ENCODE peak calls at places on chromosomes 16 and 17, in seven cellular contexts. F, Y, I, R, H, D and C are unnamed samples.

GRCh38 chr17:42287305-42288077 is 807 bp upstream of the STAT5A start:
- DNase-seq in F (peak), Y (no peak), I (peak), R (no peak), H (no peak), D (no peak), C (peak)

GRCh38 chr17:48441231-48441711 is 11.3 kb upstream of the SKAP1 start:
- DNase-seq in F (no peak), Y (no peak), I (no peak), R (no peak), H (no peak), D (no peak), C (no peak)

GRCh38 chr17:45405250-45406086 is 27.2 kb downstream of the ARHGAP27 start:
- DNase-seq in F (no peak), Y (no peak), I (no peak), R (no peak), H (no peak), D (no peak), C (no peak)

GRCh38 chr17:50423553-50424159 is 2.4 kb upstream of the ACSF2 start:
- DNase-seq in F (no peak), Y (peak), I (peak), R (peak), H (peak), D (no peak), C (peak)

GRCh38 chr16:87062569-87063442 is 254.4 kb downstream of the C16orf95 start:
- DNase-seq in F (no peak), Y (no peak), I (peak), R (no peak), H (peak), D (peak), C (peak)

GRCh38 chr17:35548213-35548810 is 10.8 kb upstream of the SLFN12L start:
- DNase-seq in F (no peak), Y (no peak), I (no peak), R (no peak), H (no peak), D (no peak), C (no peak)

GRCh38 chr17:14225153-14226004 is 11.3 kb downstream of the CDRT15 start:
- DNase-seq in F (no peak), Y (no peak), I (no peak), R (no peak), H (no peak), D (no peak), C (no peak)

GRCh38 chr16:11296706-11297491 is 15.8 kb upstream of the PRM1 start:
- DNase-seq in F (no peak), Y (no peak), I (no peak), R (no peak), H (no peak), D (no peak), C (no peak)

GRCh38 chr17:74998783-74999182 is 11.4 kb downstream of the CDR2L start:
- DNase-seq in F (no peak), Y (no peak), I (no peak), R (no peak), H (no peak), D (no peak), C (no peak)

GRCh38 chr17:29176500-29177351 is 3.5 kb downstream of the MYO18A start:
- DNase-seq in F (peak), Y (no peak), I (peak), R (peak), H (no peak), D (no peak), C (peak)

GRCh38 chr17:2691069-2691871 is 20.3 kb downstream of the CLUH start:
- DNase-seq in F (peak), Y (no peak), I (no peak), R (no peak), H (no peak), D (no peak), C (no peak)

GRCh38 chr16:89784409-89784808 is 32.0 kb downstream of the FANCA start:
- DNase-seq in F (no peak), Y (no peak), I (no peak), R (no peak), H (no peak), D (no peak), C (no peak)

GRCh38 chr17:29129731-29130130 is 50.5 kb downstream of the MYO18A start:
- DNase-seq in F (no peak), Y (no peak), I (no peak), R (no peak), H (no peak), D (no peak), C (no peak)

GRCh38 chr16:80369138-80369537 is 171.7 kb upstream of the DYNLRB2 start:
- DNase-seq in F (no peak), Y (no peak), I (no peak), R (no peak), H (no peak), D (no peak), C (no peak)

GRCh38 chr17:64291268-64291851 is 28.3 kb upstream of the TEX2 start:
- DNase-seq in F (no peak), Y (no peak), I (no peak), R (no peak), H (no peak), D (no peak), C (peak)

GRCh38 chr16:3465911-3466584 is 22.6 kb downstream of the NAA60 start:
- DNase-seq in F (no peak), Y (no peak), I (no peak), R (no peak), H (no peak), D (no peak), C (no peak)

GRCh38 chr16:55710466-55710865 is 54.7 kb downstream of the SLC6A2 start:
- DNase-seq in F (no peak), Y (no peak), I (peak), R (no peak), H (no peak), D (no peak), C (peak)

GRCh38 chr16:57187508-57187854 is 1.4 kb downstream of the RSPRY1 start:
- DNase-seq in F (no peak), Y (no peak), I (no peak), R (no peak), H (no peak), D (no peak), C (peak)

GRCh38 chr17:81040791-81041337 is 5.9 kb downstream of the BAIAP2 start:
- DNase-seq in F (no peak), Y (no peak), I (peak), R (no peak), H (no peak), D (no peak), C (peak)

GRCh38 chr16:69465083-69465721 is 40.8 kb downstream of the CYB5B start:
- DNase-seq in F (no peak), Y (no peak), I (peak), R (no peak), H (peak), D (no peak), C (peak)

GRCh38 chr17:66684256-66684655 is 150.7 kb upstream of the CACNG5 start:
- DNase-seq in F (no peak), Y (no peak), I (no peak), R (no peak), H (no peak), D (no peak), C (no peak)

GRCh38 chr16:67016681-67017450 is 12.1 kb upstream of the CBFB start:
- DNase-seq in F (peak), Y (no peak), I (no peak), R (no peak), H (no peak), D (no peak), C (no peak)

GRCh38 chr16:88730632-88731607 is 24.6 kb downstream of the CTU2 start:
- DNase-seq in F (no peak), Y (no peak), I (no peak), R (no peak), H (peak), D (no peak), C (no peak)

GRCh38 chr17:58710948-58711552 is 18.6 kb downstream of the RAD51C start:
- DNase-seq in F (no peak), Y (no peak), I (peak), R (peak), H (peak), D (no peak), C (peak)

GRCh38 chr16:4244254-4244812 is 2.5 kb upstream of the SRL start:
- DNase-seq in F (no peak), Y (peak), I (no peak), R (no peak), H (no peak), D (no peak), C (peak)

GRCh38 chr16:2008009-2008526 is 1.6 kb downstream of the ZNF598 start:
- DNase-seq in F (no peak), Y (no peak), I (peak), R (peak), H (no peak), D (no peak), C (peak)

GRCh38 chr17:43464046-43464445 is 19.7 kb upstream of the DHX8 start:
- DNase-seq in F (no peak), Y (no peak), I (no peak), R (no peak), H (no peak), D (no peak), C (no peak)

GRCh38 chr16:52418206-52418605 is 128.7 kb downstream of the TOX3 start:
- DNase-seq in F (no peak), Y (no peak), I (no peak), R (no peak), H (no peak), D (no peak), C (no peak)

GRCh38 chr17:44707755-44708400 is 587 bp upstream of the DBF4B start:
- DNase-seq in F (no peak), Y (no peak), I (peak), R (no peak), H (no peak), D (no peak), C (peak)

GRCh38 chr16:54933281-54934150 is 2.9 kb downstream of the IRX5 start:
- DNase-seq in F (peak), Y (no peak), I (no peak), R (no peak), H (no peak), D (no peak), C (no peak)

GRCh38 chr17:37708616-37709212 is 36.1 kb downstream of the HNF1B start:
- DNase-seq in F (no peak), Y (no peak), I (no peak), R (no peak), H (no peak), D (no peak), C (no peak)

GRCh38 chr16:80569440-80570105 is 28.8 kb downstream of the DYNLRB2 start:
- DNase-seq in F (no peak), Y (peak), I (peak), R (no peak), H (peak), D (no peak), C (peak)

GRCh38 chr16:57324649-57325223 is 33.8 kb upstream of the CCL22 start:
- DNase-seq in F (no peak), Y (no peak), I (no peak), R (no peak), H (no peak), D (no peak), C (no peak)

GRCh38 chr17:30323262-30323894 is 10.5 kb downstream of the TMIGD1 start:
- DNase-seq in F (no peak), Y (no peak), I (no peak), R (peak), H (no peak), D (no peak), C (no peak)

GRCh38 chr16:18041864-18042834 is 294.4 kb downstream of the NPIPA8 start:
- DNase-seq in F (no peak), Y (no peak), I (no peak), R (no peak), H (no peak), D (no peak), C (no peak)

GRCh38 chr16:49644143-49644460 is 211.8 kb downstream of the ZNF423 start:
- DNase-seq in F (no peak), Y (no peak), I (peak), R (no peak), H (no peak), D (no peak), C (peak)
- TF ChIP-seq CTCF in F (no peak), Y (peak), I (peak), R (no peak), H (peak), D (no peak), C (peak)

GRCh38 chr17:76643553-76644148 is at the start of gene ST6GALNAC1:
- DNase-seq in F (peak), Y (no peak), I (no peak), R (no peak), H (no peak), D (no peak), C (peak)

GRCh38 chr17:76642994-76643393 is 563 bp downstream of the ST6GALNAC1 start:
- DNase-seq in F (no peak), Y (no peak), I (no peak), R (no peak), H (no peak), D (no peak), C (no peak)

GRCh38 chr17:76640550-76641380 is 2.8 kb downstream of the ST6GALNAC1 start:
- DNase-seq in F (no peak), Y (no peak), I (no peak), R (no peak), H (no peak), D (no peak), C (no peak)

GRCh38 chr17:76641501-76641900 is 2.1 kb downstream of the ST6GALNAC1 start:
- DNase-seq in F (no peak), Y (no peak), I (no peak), R (no peak), H (no peak), D (no peak), C (no peak)

DNA sequence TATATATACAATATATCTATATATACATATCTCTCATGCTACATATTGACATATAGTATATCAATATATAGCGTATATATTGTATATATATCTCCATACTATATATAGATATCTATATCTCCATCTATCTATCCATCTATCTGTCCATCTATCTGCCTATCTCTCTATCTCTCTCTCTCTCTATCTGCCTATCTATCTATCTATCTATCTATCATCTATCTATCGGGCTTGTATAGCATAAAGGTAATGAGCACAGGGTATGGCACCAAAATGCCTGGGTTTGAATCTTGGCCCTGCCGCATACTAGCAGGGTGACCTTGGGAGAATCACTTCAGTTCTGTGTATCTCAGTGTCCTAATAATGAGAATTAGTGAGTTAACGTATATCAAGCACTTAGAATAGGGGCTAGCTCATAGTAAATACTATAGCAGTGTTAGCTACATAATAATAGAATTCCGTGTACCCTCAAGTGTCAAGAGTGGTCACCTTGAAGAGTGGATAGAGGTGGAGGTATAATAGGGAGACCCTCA is 1.5 kb downstream of the ST6GALNAC1 start:
- DNase-seq in F (no peak), Y (no peak), I (no peak), R (no peak), H (no peak), D (no peak), C (no peak)
- H3K4me3 ChIP-seq in F (peak), Y (no peak), I (no peak), R (no peak), H (no peak), D (no peak), C (no peak)

GRCh38 chr17:77606865-77607210 is 351.7 kb upstream of the TNRC6C start:
- DNase-seq in F (no peak), Y (no peak), I (no peak), R (no peak), H (no peak), D (no peak), C (no peak)
- TF ChIP-seq CTCF in F (peak), Y (peak), I (no peak), R (no peak), H (peak), D (no peak), C (no peak)

DNA sequence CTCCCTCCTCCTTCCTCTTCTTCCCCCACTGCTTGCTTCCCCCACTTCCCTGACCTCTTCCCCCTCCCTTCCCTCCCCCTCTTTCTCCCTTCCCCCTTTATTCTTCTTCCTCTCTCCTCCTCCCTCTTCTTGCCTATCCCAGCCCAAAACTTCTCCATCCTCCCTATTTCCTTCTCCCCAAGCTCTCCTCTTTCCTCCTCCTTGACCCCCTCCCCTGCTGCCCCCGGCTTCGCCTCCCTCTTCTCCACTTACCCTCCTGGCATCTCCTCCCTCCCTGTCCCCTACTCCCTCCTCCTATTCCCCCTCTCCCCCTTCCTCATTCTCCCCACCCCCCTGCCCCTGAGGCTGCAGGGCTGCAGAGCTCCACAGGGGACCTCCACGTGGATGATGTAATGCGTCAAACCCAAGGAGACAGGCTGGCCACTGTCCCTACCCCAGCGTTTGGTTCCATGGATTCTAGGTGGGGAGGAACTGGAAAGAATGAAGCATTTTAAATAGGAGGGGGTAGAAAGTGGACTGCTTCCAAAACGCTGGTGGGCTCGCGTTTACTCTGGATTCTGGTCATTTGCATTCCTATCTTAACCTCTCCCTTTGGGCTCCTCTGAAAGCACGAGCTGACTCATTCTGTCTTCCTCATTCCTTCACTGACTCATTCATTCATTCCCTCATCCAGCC is 687 bp upstream of the COTL1 start:
- DNase-seq in F (no peak), Y (peak), I (peak), R (peak), H (peak), D (no peak), C (peak)
- H3K4me3 ChIP-seq in F (no peak), Y (peak), I (peak), R (no peak), H (peak), D (peak), C (peak)

GRCh38 chr17:82301300-82301915 is 16.0 kb downstream of the CD7 start:
- DNase-seq in F (no peak), Y (no peak), I (no peak), R (no peak), H (no peak), D (no peak), C (no peak)

GRCh38 chr17:82300228-82300627 is 17.2 kb downstream of the CD7 start:
- DNase-seq in F (no peak), Y (no peak), I (no peak), R (no peak), H (no peak), D (no peak), C (no peak)

GRCh38 chr17:82301916-82302497 is 15.4 kb downstream of the CD7 start:
- DNase-seq in F (peak), Y (no peak), I (no peak), R (no peak), H (no peak), D (no peak), C (no peak)

GRCh38 chr17:82299452-82299851 is 18.0 kb downstream of the CD7 start:
- DNase-seq in F (no peak), Y (no peak), I (no peak), R (no peak), H (no peak), D (no peak), C (no peak)

DNA sequence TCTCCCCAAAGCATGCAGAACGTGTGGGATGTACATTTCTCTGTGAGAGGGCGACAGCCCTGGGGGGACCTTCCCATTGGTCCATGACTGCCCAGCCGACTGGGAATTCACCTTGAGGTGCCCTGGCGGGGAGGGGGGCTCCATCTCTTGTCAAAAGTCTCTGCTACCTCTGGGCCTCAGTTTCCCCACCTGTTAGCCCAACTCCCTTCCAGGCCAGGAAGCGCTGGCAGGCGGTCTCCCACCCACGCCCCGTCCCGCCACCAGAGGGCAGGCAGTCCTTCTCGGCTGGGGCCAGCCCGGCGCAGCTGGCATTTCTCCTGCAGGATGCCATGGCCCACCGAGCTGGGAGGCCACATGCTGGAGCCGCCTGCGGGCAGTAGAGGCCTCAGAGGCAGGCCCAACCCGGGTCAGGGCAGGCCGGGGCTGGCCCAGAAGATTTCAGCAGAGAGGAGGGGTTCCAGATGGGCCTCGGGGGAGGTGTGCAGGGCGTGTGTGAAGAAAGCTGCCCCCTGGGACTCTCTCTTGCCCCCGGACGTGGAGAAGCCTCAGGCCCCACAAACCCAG is 16.6 kb downstream of the CD7 start:
- DNase-seq in F (peak), Y (no peak), I (peak), R (no peak), H (no peak), D (no peak), C (peak)
- TF ChIP-seq CTCF in F (peak), Y (peak), I (peak), R (peak), H (peak), D (peak), C (peak)

DNA sequence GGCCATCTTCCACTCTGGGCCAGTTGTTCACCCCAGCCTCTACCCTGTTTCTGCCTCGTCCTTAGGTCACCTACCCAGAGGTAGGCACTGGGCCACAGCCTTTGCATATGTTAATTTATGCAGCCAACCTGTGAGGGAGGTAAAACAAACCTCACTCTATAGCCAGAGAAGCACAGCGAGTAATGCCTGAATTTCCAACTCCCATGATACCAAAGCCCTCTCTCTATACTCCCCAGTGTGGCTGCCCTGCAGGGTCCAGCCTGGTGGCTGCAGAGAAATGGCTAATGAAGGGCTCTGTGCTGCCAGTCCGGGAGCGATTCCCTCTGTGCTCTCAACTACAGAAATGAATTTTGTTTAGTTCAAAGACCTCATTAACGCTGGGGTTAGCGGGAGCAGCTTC is 397.0 kb upstream of the CCL2 start:
- DNase-seq in F (no peak), Y (no peak), I (no peak), R (no peak), H (no peak), D (no peak), C (no peak)
- H3K4me3 ChIP-seq in F (no peak), Y (no peak), I (no peak), R (no peak), H (no peak), D (no peak), C (no peak)